ENCODE peak calls at places on chromosomes 11 and 22, in eight cellular contexts. Z is HAP-1, E is tibial nerve, Q is breast epithelium, S is lower lobe of right lung, L is astrocyte, U is lung, M is SK-N-SH. Y is an unnamed sample. For H3K27me3, the result is how much of the 10 kb centered on the place peaks cover.

GRCh38 chr22:37011472-37011871 is 7.8 kb downstream of the TST start:
- DNase-seq in L (no peak), U (no peak), S (no peak), M (no peak), Q (no peak), E (no peak), Z (no peak), Y (no peak)

GRCh38 chr11:83543918-83544491 is 257.8 kb upstream of the CCDC90B start:
- DNase-seq in Z (no peak), U (no peak), M (no peak), E (no peak), L (no peak), S (no peak), Q (no peak), Y (no peak)

GRCh38 chr11:67628710-67629385 is 889 bp downstream of the NUDT8 start:
- DNase-seq in Z (no peak), S (peak), Q (no peak), U (no peak), E (no peak), L (no peak), M (no peak), Y (no peak)

GRCh38 chr11:100188137-100188783 is 498.8 kb upstream of the ARHGAP42 start:
- DNase-seq in L (no peak), M (no peak), E (no peak), U (no peak), Q (no peak), S (no peak), Z (no peak), Y (no peak)

GRCh38 chr22:44023404-44024287 is 456 bp upstream of the PARVB start:
- DNase-seq in M (peak), E (no peak), Q (no peak), U (no peak), S (peak), L (peak), Z (peak), Y (peak)

GRCh38 chr11:79087957-79088318 is 352.9 kb downstream of the TENM4 start:
- DNase-seq in Q (no peak), E (no peak), Z (no peak), L (no peak), U (no peak), M (peak), S (no peak), Y (no peak)

GRCh38 chr22:36462475-36462790 is 19.0 kb downstream of the TXN2 start:
- DNase-seq in U (no peak), E (no peak), Q (no peak), M (no peak), Z (no peak), L (no peak), S (no peak), Y (no peak)

GRCh38 chr22:23071163-23072034 is 1.1 kb downstream of the GNAZ start:
- DNase-seq in U (no peak), M (peak), Q (peak), L (no peak), E (no peak), Z (no peak), S (peak), Y (no peak)

GRCh38 chr11:77968337-77968736 is 26.1 kb downstream of the INTS4 start:
- DNase-seq in S (no peak), E (no peak), L (no peak), M (no peak), Q (no peak), U (no peak), Z (no peak), Y (no peak)

GRCh38 chr11:9943346-9944110 is 279.7 kb downstream of the SWAP70 start:
- DNase-seq in S (no peak), L (peak), E (peak), M (no peak), Q (no peak), U (no peak), Z (no peak), Y (no peak)

GRCh38 chr11:114175706-114176105 is 116.2 kb downstream of the ZBTB16 start:
- DNase-seq in E (no peak), U (no peak), Q (no peak), S (no peak), M (no peak), Z (no peak), L (no peak), Y (no peak)

GRCh38 chr11:1438261-1438966 is 48.2 kb downstream of the MOB2 start:
- DNase-seq in Z (no peak), M (peak), S (no peak), E (no peak), Q (no peak), U (no peak), L (no peak), Y (no peak)
- H3K27me3 ChIP-seq in Z (under half), M (under half), S (half or more), E (under half), Q (under half), U (under half), L (under half), Y (under half)

GRCh38 chr11:1041936-1042608 is 5.6 kb upstream of the MUC6 start:
- DNase-seq in Z (no peak), M (peak), Q (no peak), U (no peak), L (no peak), S (peak), E (no peak), Y (no peak)

GRCh38 chr11:1039481-1040427 is 3.2 kb upstream of the MUC6 start:
- DNase-seq in Q (no peak), Z (no peak), E (no peak), M (no peak), U (peak), S (peak), L (no peak), Y (peak)

GRCh38 chr11:1041471-1041870 is 5.0 kb upstream of the MUC6 start:
- DNase-seq in Z (no peak), S (peak), U (no peak), E (no peak), M (no peak), Q (no peak), L (no peak), Y (no peak)

GRCh38 chr11:1041149-1041467 is 4.6 kb upstream of the MUC6 start:
- DNase-seq in M (no peak), U (no peak), L (no peak), Q (no peak), S (peak), Z (no peak), E (no peak), Y (no peak)

GRCh38 chr11:1040428-1041148 is 4.1 kb upstream of the MUC6 start:
- DNase-seq in M (no peak), U (no peak), S (no peak), Z (no peak), Q (no peak), L (no peak), E (no peak), Y (peak)
- H3K27me3 ChIP-seq in M (under half), U (under half), S (under half), Z (under half), Q (under half), L (under half), E (under half), Y (under half)

GRCh38 chr22:45101828-45102227 is 61.9 kb upstream of the NUP50 start:
- DNase-seq in Z (no peak), M (peak), U (peak), S (peak), L (peak), Q (no peak), E (peak), Y (peak)

GRCh38 chr22:45104313-45104712 is 59.4 kb upstream of the NUP50 start:
- DNase-seq in S (no peak), U (no peak), L (no peak), E (no peak), M (no peak), Z (no peak), Q (no peak), Y (no peak)

GRCh38 chr22:45105281-45105700 is 58.4 kb upstream of the NUP50 start:
- DNase-seq in U (no peak), L (peak), M (no peak), Z (no peak), E (no peak), Q (no peak), S (no peak), Y (peak)

GRCh38 chr22:45102896-45103420 is 60.8 kb upstream of the NUP50 start:
- DNase-seq in U (no peak), M (no peak), Q (no peak), L (no peak), E (no peak), Z (no peak), S (no peak), Y (no peak)

DNA sequence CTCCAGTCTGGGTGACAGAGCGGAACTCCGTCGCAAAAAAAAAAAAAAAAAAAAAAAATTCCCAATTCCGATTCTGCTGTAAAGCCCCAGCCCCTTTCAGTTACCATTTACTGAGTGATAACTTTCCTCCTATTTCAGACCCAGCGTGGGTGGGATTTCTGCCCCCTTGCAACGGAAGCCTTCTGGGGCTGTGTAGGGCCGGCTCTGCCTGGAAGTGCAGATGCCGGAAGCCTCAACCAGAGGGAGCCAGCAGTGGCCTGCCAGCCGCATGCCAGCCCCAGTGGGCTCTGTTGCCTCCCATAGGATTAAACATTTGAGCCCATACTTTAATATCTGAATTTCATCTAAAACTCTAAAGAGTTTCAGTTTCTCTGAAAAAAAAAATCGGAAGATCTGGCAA is 60.0 kb upstream of the NUP50 start:
- DNase-seq in Q (no peak), S (no peak), L (no peak), E (no peak), M (no peak), Z (no peak), U (no peak), Y (no peak)
- H3K27me3 ChIP-seq in Q (under half), S (under half), L (under half), E (under half), M (under half), Z (under half), U (under half), Y (under half)

GRCh38 chr11:70711095-70711910 is 313.0 kb downstream of the CTTN start:
- DNase-seq in E (no peak), U (no peak), M (no peak), L (no peak), Z (no peak), Q (no peak), S (peak), Y (no peak)
- H3K27me3 ChIP-seq in E (under half), U (under half), M (under half), L (under half), Z (under half), Q (under half), S (under half), Y (under half)

DNA sequence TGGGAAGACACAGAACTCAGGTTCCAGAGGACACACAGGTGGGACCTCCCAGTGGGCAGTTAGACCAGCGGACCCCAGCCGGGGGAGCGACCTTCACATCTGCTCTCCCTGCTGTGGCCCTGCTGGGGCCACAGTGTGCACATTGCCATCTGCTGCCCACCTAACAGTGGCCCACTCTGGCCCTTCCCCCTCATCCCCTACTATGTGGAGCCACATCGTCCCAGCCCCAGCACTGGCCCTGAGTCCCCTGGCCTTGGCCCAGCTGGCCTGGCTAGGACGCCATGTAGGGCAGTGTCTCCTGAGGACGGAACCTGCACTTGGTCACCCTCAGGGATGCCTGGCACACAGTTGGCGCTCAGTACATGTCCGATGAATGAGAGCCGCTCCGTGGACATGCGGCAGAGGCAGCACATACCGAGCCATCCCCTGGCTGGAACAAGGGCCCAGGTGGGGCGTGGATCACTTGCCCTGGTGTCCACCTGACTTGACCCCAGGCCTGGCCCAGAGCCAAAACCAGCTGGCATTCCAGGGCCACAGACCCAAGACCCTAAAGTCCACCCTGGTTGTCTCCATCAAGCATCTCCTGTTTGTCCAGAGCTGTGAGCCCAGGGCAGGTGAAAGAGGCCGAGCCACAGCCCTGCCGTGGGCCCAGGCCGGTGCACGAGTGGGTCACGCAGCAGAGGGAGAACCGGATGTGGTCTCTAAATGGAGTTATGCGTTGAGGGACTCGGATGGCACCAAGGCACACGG is 93.1 kb upstream of the FGF3 start:
- DNase-seq in M (no peak), S (peak), L (no peak), E (no peak), Q (peak), Z (no peak), U (no peak), Y (no peak)
- H3K27me3 ChIP-seq in M (under half), S (under half), L (under half), E (under half), Q (under half), Z (under half), U (under half), Y (under half)

GRCh38 chr11:30426781-30427180 is 103.9 kb downstream of the ARL14EP start:
- DNase-seq in E (no peak), U (no peak), Z (no peak), M (no peak), Q (no peak), S (no peak), L (no peak), Y (no peak)

GRCh38 chr11:30432177-30432576 is 109.3 kb downstream of the ARL14EP start:
- DNase-seq in L (no peak), S (no peak), Q (no peak), E (no peak), U (no peak), Z (no peak), M (no peak), Y (no peak)

GRCh38 chr11:30431127-30431814 is 108.4 kb downstream of the ARL14EP start:
- DNase-seq in E (no peak), M (no peak), U (no peak), L (no peak), S (no peak), Q (no peak), Z (no peak), Y (no peak)

GRCh38 chr11:30432716-30433115 is 109.8 kb downstream of the ARL14EP start:
- DNase-seq in L (no peak), E (no peak), U (no peak), Z (no peak), M (no peak), Q (no peak), S (no peak), Y (no peak)

DNA sequence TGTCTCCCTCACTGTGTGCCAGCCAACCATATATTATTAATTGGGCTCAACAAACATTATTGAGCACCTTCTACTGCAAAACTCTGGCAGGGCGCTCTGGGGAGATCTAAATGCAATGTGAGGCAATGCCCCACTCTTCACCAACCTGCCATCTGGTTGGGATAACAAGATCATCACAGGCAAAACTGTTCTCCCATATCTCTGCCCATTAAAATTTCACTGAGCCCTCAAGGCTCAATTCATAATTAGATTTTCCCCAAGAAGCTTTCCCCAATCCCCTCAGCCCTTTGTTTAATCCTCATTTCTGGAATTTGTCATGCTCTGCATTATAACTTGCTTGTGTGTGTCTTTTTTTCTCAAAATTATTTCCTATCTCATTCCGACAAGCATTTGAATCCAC is 106.6 kb downstream of the ARL14EP start:
- DNase-seq in M (peak), Z (no peak), E (no peak), U (no peak), L (no peak), Q (no peak), S (no peak), Y (no peak)
- H3K27me3 ChIP-seq in M (under half), Z (under half), E (under half), U (under half), L (under half), Q (under half), S (under half), Y (under half)

GRCh38 chr11:120167659-120168058 is 29.7 kb upstream of the TRIM29 start:
- DNase-seq in E (no peak), Z (no peak), M (no peak), Q (no peak), S (no peak), L (no peak), U (no peak), Y (no peak)
- H3K27me3 ChIP-seq in E (under half), Z (under half), M (under half), Q (under half), S (half or more), L (under half), U (under half), Y (under half)

GRCh38 chr11:120511804-120512726 is 517 bp downstream of the GRIK4 start:
- DNase-seq in Z (no peak), E (no peak), Q (no peak), U (no peak), L (no peak), M (peak), S (peak), Y (peak)

GRCh38 chr11:120511116-120511803 is at the start of gene GRIK4:
- DNase-seq in E (peak), M (peak), Q (peak), Z (peak), U (peak), S (peak), L (peak), Y (peak)

GRCh38 chr11:120512727-120513435 is 1.3 kb downstream of the GRIK4 start:
- DNase-seq in Z (no peak), M (peak), S (peak), Q (no peak), U (no peak), L (no peak), E (no peak), Y (no peak)

GRCh38 chr11:120509346-120510053 is 2.0 kb upstream of the GRIK4 start:
- DNase-seq in Q (no peak), U (no peak), M (no peak), E (no peak), L (no peak), S (no peak), Z (no peak), Y (no peak)

GRCh38 chr11:120510406-120511115 is 987 bp upstream of the GRIK4 start:
- DNase-seq in Q (no peak), U (no peak), L (no peak), Z (no peak), M (peak), S (peak), E (no peak), Y (no peak)
- H3K27me3 ChIP-seq in Q (under half), U (under half), L (under half), Z (under half), M (under half), S (half or more), E (under half), Y (under half)

GRCh38 chr22:29470159-29470855 is 9.7 kb upstream of the NEFH start:
- DNase-seq in L (no peak), U (peak), M (peak), Q (peak), S (peak), Z (peak), E (no peak), Y (peak)
- H3K27me3 ChIP-seq in L (under half), U (under half), M (under half), Q (under half), S (under half), Z (under half), E (under half), Y (under half)

Y was measured in MG63.